ENCODE peak calls at places on chromosomes 16 and 17, in ten cellular contexts. W is Karpas-422, V is hepatocyte, N is A549, O is mesenchymal stem cell, T is PC-9, Y is astrocyte, Z is H9, P is IMR-90, B is mesendoderm. F is an unnamed sample.

GRCh38 chr16:54446639-54447038 is 160.1 kb upstream of the IRX3 start:
- DNase-seq in W (no peak), V (no peak), N (no peak), O (peak; percentile 75), T (no peak), Y (peak; percentile 95), Z (no peak), P (no peak), B (no peak), F (peak; percentile 98)

GRCh38 chr16:46947900-46948547 is 25.4 kb downstream of the DNAJA2 start:
- DNase-seq in W (peak; percentile 89), V (peak; percentile 50), N (peak; percentile 38), O (peak; percentile 50), T (peak; percentile 20), Y (peak; percentile 4), Z (no peak), P (peak; percentile 49), B (peak; percentile 30), F (peak; percentile 69)

GRCh38 chr17:8360260-8360659 is 16.2 kb downstream of the KRABD2 start:
- DNase-seq in W (no peak), V (no peak), N (no peak), O (no peak), T (no peak), Y (no peak), Z (no peak), P (no peak), B (no peak), F (no peak)

GRCh38 chr16:53893731-53894435 is 189.9 kb downstream of the FTO start:
- DNase-seq in W (no peak), V (no peak), N (no peak), O (peak; percentile 76), T (no peak), Y (peak; percentile 88), Z (no peak), P (peak; percentile 91), B (peak; percentile 28), F (peak; percentile 89)

GRCh38 chr16:67025151-67025550 is 3.8 kb upstream of the CBFB start:
- DNase-seq in W (no peak), V (no peak), N (no peak), O (no peak), T (no peak), Y (no peak), Z (no peak), P (no peak), B (no peak), F (no peak)

GRCh38 chr16:9042533-9042932 is 48.9 kb upstream of the HAPSTR1 start:
- DNase-seq in W (no peak), V (no peak), N (no peak), O (no peak), T (no peak), Y (no peak), Z (no peak), P (no peak), B (no peak), F (peak; percentile 51)

GRCh38 chr17:7223375-7223774 is 3.6 kb downstream of the ACADVL start:
- DNase-seq in W (no peak), V (no peak), N (no peak), O (no peak), T (no peak), Y (no peak), Z (no peak), P (no peak), B (no peak), F (no peak)

GRCh38 chr17:62791235-62792121 is 16.6 kb downstream of the MARCHF10 start:
- DNase-seq in W (no peak), V (no peak), N (peak; percentile 65), O (peak; percentile 88), T (peak; percentile 39), Y (peak; percentile 95), Z (no peak), P (peak; percentile 95), B (no peak), F (peak; percentile 88)

GRCh38 chr16:15915555-15916081 is 27.2 kb upstream of the CEP20 start:
- DNase-seq in W (no peak), V (no peak), N (no peak), O (no peak), T (no peak), Y (no peak), Z (no peak), P (no peak), B (no peak), F (no peak)

GRCh38 chr16:15924996-15925395 is 24.4 kb upstream of the ABCC1 start:
- DNase-seq in W (no peak), V (no peak), N (no peak), O (no peak), T (no peak), Y (no peak), Z (no peak), P (no peak), B (no peak), F (no peak)

GRCh38 chr16:15916323-15916722 is 27.9 kb upstream of the CEP20 start:
- DNase-seq in W (no peak), V (no peak), N (no peak), O (no peak), T (no peak), Y (no peak), Z (no peak), P (no peak), B (no peak), F (no peak)

DNA sequence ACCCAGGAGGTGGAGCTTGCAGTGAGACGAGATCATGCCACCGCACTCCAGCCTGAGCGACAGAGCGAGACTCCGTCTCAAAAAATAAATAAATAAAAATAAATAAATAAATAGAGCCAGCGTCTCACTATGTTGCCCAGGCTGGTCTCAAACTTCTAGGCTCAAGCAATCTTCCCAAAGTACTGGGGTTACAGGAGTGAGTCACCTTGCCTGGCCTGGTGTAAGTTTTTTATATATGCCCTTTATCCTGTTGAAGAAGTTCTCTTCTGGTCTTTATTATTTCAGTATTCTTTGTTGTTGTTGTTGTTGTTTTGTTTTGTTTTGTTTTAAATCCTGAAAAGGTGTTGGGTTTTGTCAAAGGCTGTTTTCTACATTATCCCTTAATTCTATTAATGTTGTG is 30.1 kb upstream of the ABCC1 start:
- DNase-seq in W (no peak), V (no peak), N (no peak), O (no peak), T (no peak), Y (no peak), Z (no peak), P (peak; percentile 29), B (no peak), F (peak; percentile 54)
- H3K4me2 ChIP-seq in W (no peak overlapping the region), V (no peak overlapping the region), N (peak overlapping the region; percentile 56), O (no peak overlapping the region), T (no peak overlapping the region), Y (no peak overlapping the region), Z (no peak overlapping the region), P (no peak overlapping the region), B (no peak overlapping the region), F (no peak overlapping the region)

GRCh38 chr16:81634380-81635121 is 144.5 kb upstream of the PLCG2 start:
- DNase-seq in W (no peak), V (no peak), N (no peak), O (peak; percentile 37), T (no peak), Y (peak; percentile 65), Z (no peak), P (peak; percentile 73), B (peak; percentile 95), F (no peak)

GRCh38 chr16:81635336-81635947 is 143.6 kb upstream of the PLCG2 start:
- DNase-seq in W (no peak), V (no peak), N (no peak), O (no peak), T (no peak), Y (no peak), Z (no peak), P (no peak), B (no peak), F (no peak)

GRCh38 chr16:81632392-81633146 is 146.5 kb upstream of the PLCG2 start:
- DNase-seq in W (no peak), V (peak; percentile 62), N (peak; percentile 60), O (peak; percentile 95), T (peak; percentile 79), Y (peak; percentile 93), Z (no peak), P (peak; percentile 94), B (no peak), F (peak; percentile 46)

GRCh38 chr16:81633147-81633619 is 145.9 kb upstream of the PLCG2 start:
- DNase-seq in W (no peak), V (no peak), N (no peak), O (no peak), T (peak; percentile 73), Y (no peak), Z (peak; percentile 76), P (no peak), B (peak; percentile 69), F (no peak)

GRCh38 chr16:81633680-81634379 is 145.3 kb upstream of the PLCG2 start:
- DNase-seq in W (no peak), V (no peak), N (no peak), O (no peak), T (no peak), Y (no peak), Z (no peak), P (no peak), B (no peak), F (no peak)
- H3K4me2 ChIP-seq in W (no peak overlapping the region), V (no peak overlapping the region), N (peak overlapping the region; percentile 68), O (no peak overlapping the region), T (peak overlapping the region; percentile 79), Y (peak overlapping the region; percentile 72), Z (no peak overlapping the region), P (no peak overlapping the region), B (no peak overlapping the region), F (no peak overlapping the region)

GRCh38 chr17:77354420-77354720 is 213.6 kb downstream of the SEC14L1 start:
- DNase-seq in W (no peak), V (no peak), N (no peak), O (no peak), T (no peak), Y (no peak), Z (no peak), P (no peak), B (no peak), F (no peak)

GRCh38 chr17:77356690-77357201 is 216.0 kb downstream of the SEC14L1 start:
- DNase-seq in W (no peak), V (peak; percentile 10), N (peak; percentile 51), O (no peak), T (no peak), Y (no peak), Z (no peak), P (no peak), B (no peak), F (no peak)

GRCh38 chr17:77353684-77354419 is 213.1 kb downstream of the SEC14L1 start:
- DNase-seq in W (no peak), V (no peak), N (no peak), O (no peak), T (no peak), Y (no peak), Z (no peak), P (peak; percentile 53), B (no peak), F (peak; percentile 58)

GRCh38 chr17:77356109-77356689 is 215.4 kb downstream of the SEC14L1 start:
- DNase-seq in W (no peak), V (no peak), N (no peak), O (no peak), T (no peak), Y (no peak), Z (no peak), P (no peak), B (no peak), F (peak; percentile 50)

GRCh38 chr17:77354721-77355455 is 214.1 kb downstream of the SEC14L1 start:
- DNase-seq in W (no peak), V (peak; percentile 58), N (peak; percentile 66), O (peak; percentile 97), T (no peak), Y (peak; percentile 93), Z (peak; percentile 36), P (peak; percentile 98), B (no peak), F (peak; percentile 100)
- H3K4me2 ChIP-seq in W (no peak overlapping the region), V (no peak overlapping the region), N (peak overlapping the region; percentile 20), O (no peak overlapping the region), T (no peak overlapping the region), Y (peak overlapping the region; percentile 30), Z (no peak overlapping the region), P (peak overlapping the region; percentile 9), B (no peak overlapping the region), F (peak overlapping the region; percentile 77)

GRCh38 chr17:72392056-72393010 is 271.5 kb downstream of the SOX9 start:
- DNase-seq in W (peak; percentile 97), V (no peak), N (no peak), O (peak; percentile 93), T (no peak), Y (peak; percentile 75), Z (no peak), P (peak; percentile 95), B (no peak), F (peak; percentile 89)
- H3K4me2 ChIP-seq in W (peak overlapping the region; percentile 72), V (no peak overlapping the region), N (peak overlapping the region; percentile 63), O (peak overlapping the region; percentile 76), T (peak overlapping the region; percentile 22), Y (peak overlapping the region; percentile 84), Z (no peak overlapping the region), P (peak overlapping the region; percentile 8), B (no peak overlapping the region), F (peak overlapping the region; percentile 26)

F was measured in GM23248.